ENCODE peak calls at places on chromosomes 11 and 22, in five cellular contexts. Q is mesothelial cell of epicardium; U is RWPE1; S is stimulated activated CD4-positive, alpha-beta T cell treated with anti-CD3 and anti-CD28 coated beads, Interleukin-1b, Interleukin-23, amount 100 ng/mL, for 4 hours; V is substantia nigra. E is an unnamed sample.

GRCh38 chr11:67634366-67635230 is 4.9 kb upstream of the NUDT8 start:
- DNase-seq in Q (no peak), S (no peak), V (no peak), U (no peak), E (no peak)

GRCh38 chr11:123740787-123741158 is 687 bp downstream of the ZNF202 start:
- DNase-seq in Q (no peak), S (peak), V (no peak), U (peak), E (no peak)

GRCh38 chr11:119741369-119742262 is 12.6 kb upstream of the NECTIN1 start:
- DNase-seq in S (peak), U (no peak), Q (peak), V (peak), E (no peak)

GRCh38 chr11:31711137-31711536 is 100.0 kb downstream of the PAX6 start:
- DNase-seq in S (no peak), V (no peak), Q (no peak), U (no peak), E (no peak)

GRCh38 chr11:134533511-134533910 is 121.5 kb upstream of the B3GAT1 start:
- DNase-seq in S (no peak), V (no peak), U (no peak), Q (peak), E (no peak)

GRCh38 chr11:69480547-69481392 is 693 bp upstream of the LINC01488 start:
- DNase-seq in Q (no peak), V (no peak), U (no peak), S (no peak), E (no peak)

GRCh38 chr11:23406131-23406819 is 546.0 kb upstream of the CCDC179 start:
- DNase-seq in Q (no peak), U (no peak), S (no peak), V (no peak), E (no peak)

GRCh38 chr11:34488855-34489557 is 24.6 kb downstream of the ELF5 start:
- DNase-seq in U (no peak), Q (no peak), V (no peak), S (no peak), E (no peak)

GRCh38 chr22:39225591-39225990 is 19.2 kb downstream of the PDGFB start:
- DNase-seq in S (no peak), U (no peak), V (no peak), Q (no peak), E (no peak)

GRCh38 chr11:83677730-83678129 is 391.6 kb upstream of the CCDC90B start:
- DNase-seq in Q (no peak), U (no peak), S (no peak), V (no peak), E (no peak)

GRCh38 chr22:37193629-37194191 is 5.7 kb upstream of the C1QTNF6 start:
- DNase-seq in Q (no peak), V (no peak), U (no peak), S (no peak), E (peak)

GRCh38 chr11:61601512-61601911 is 20.6 kb upstream of the SYT7 start:
- DNase-seq in Q (no peak), S (no peak), U (no peak), V (no peak), E (no peak)